ENCODE peak calls at places on chromosomes 11 and 22, in eight cellular contexts. M, C, L, T, N, V, P and E are unnamed samples. For H3K4me1, the result is how much of the 10 kb centered on the place peaks cover.

GRCh38 chr11:55707029-55707428 is 45.0 kb downstream of the OR4C6 start:
- DNase-seq in M (no peak), P (no peak), T (no peak), L (no peak), C (no peak), V (no peak), N (peak), E (no peak)

GRCh38 chr22:41793871-41794270 is 6.6 kb upstream of the CCDC134 start:
- DNase-seq in L (no peak), P (no peak), V (no peak), M (no peak), T (no peak), N (no peak), C (no peak), E (no peak)

GRCh38 chr11:103326070-103326794 is 217.0 kb downstream of the DYNC2H1 start:
- DNase-seq in V (peak), L (peak), P (no peak), M (no peak), T (no peak), C (no peak), N (peak), E (peak)

GRCh38 chr22:31148953-31149627 is 8.8 kb upstream of the PLA2G3 start:
- DNase-seq in T (peak), P (peak), N (peak), L (peak), M (peak), V (peak), C (peak), E (peak)

GRCh38 chr11:108498046-108498815 is at the start of gene POGLUT3:
- DNase-seq in M (peak), V (peak), L (peak), P (peak), C (peak), N (no peak), T (peak), E (peak)

GRCh38 chr11:117703209-117703608 is 93.8 kb downstream of the DSCAML1 start:
- DNase-seq in V (no peak), P (no peak), M (no peak), N (no peak), T (no peak), C (no peak), L (no peak), E (no peak)

GRCh38 chr11:118914178-118914918 is 11.4 kb downstream of the BCL9L start:
- DNase-seq in P (no peak), T (no peak), C (peak), N (peak), L (peak), M (peak), V (peak), E (peak)

GRCh38 chr22:46159212-46159611 is 8.9 kb downstream of the PPARA start:
- DNase-seq in V (no peak), N (no peak), T (no peak), C (no peak), L (no peak), P (no peak), M (no peak), E (no peak)

GRCh38 chr22:32808038-32808445 is 6.5 kb downstream of the TIMP3 start:
- DNase-seq in V (no peak), N (no peak), T (no peak), L (no peak), C (no peak), M (no peak), P (no peak), E (no peak)

GRCh38 chr22:44735518-44736428 is 16.6 kb upstream of the ARHGAP8 start:
- DNase-seq in M (peak), N (peak), V (peak), C (peak), T (peak), P (peak), L (peak), E (peak)

GRCh38 chr11:111602865-111603632 is 800 bp downstream of the SIK2 start:
- DNase-seq in M (no peak), P (peak), V (peak), N (peak), T (peak), C (no peak), L (peak), E (peak)

GRCh38 chr11:34407121-34407813 is 31.5 kb upstream of the CAT start:
- DNase-seq in N (no peak), T (no peak), L (no peak), P (no peak), M (no peak), V (no peak), C (no peak), E (peak)

GRCh38 chr22:41146573-41146972 is 54.2 kb downstream of the EP300 start:
- DNase-seq in V (no peak), P (no peak), L (no peak), N (no peak), M (no peak), T (no peak), C (no peak), E (no peak)

GRCh38 chr11:68911731-68912130 is 8.0 kb downstream of the IGHMBP2 start:
- DNase-seq in L (no peak), M (no peak), T (peak), N (no peak), P (peak), C (no peak), V (no peak), E (no peak)

GRCh38 chr22:42439821-42440674 is 7.8 kb upstream of the NFAM1 start:
- DNase-seq in V (no peak), C (peak), L (no peak), P (no peak), M (no peak), T (peak), N (peak), E (no peak)

GRCh38 chr11:122453586-122453985 is 201.9 kb upstream of the UBASH3B start:
- DNase-seq in L (no peak), V (no peak), C (no peak), T (no peak), M (no peak), N (no peak), P (no peak), E (no peak)

GRCh38 chr22:41305646-41306045 is 4.3 kb downstream of the ZC3H7B start:
- DNase-seq in T (no peak), P (no peak), V (no peak), C (no peak), N (no peak), L (no peak), M (no peak), E (no peak)

GRCh38 chr11:40328890-40329617 is 1130.4 kb downstream of the LRRC4C start:
- DNase-seq in P (peak), M (peak), L (no peak), V (peak), C (peak), N (no peak), T (peak), E (peak)

GRCh38 chr11:2782769-2783168 is 83.0 kb upstream of the KCNQ1OT1 start:
- DNase-seq in T (no peak), C (no peak), V (no peak), N (no peak), P (no peak), L (no peak), M (no peak), E (no peak)

GRCh38 chr22:20781272-20781990 is 7.5 kb downstream of the SERPIND1 start:
- DNase-seq in N (no peak), T (no peak), P (no peak), L (no peak), C (no peak), M (no peak), V (no peak), E (no peak)

GRCh38 chr11:19315511-19315910 is 74.8 kb upstream of the E2F8 start:
- DNase-seq in T (no peak), C (no peak), V (no peak), N (no peak), L (no peak), P (no peak), M (no peak), E (no peak)

GRCh38 chr22:46681010-46681409 is 57.0 kb downstream of the CERK start:
- DNase-seq in T (no peak), V (no peak), L (no peak), P (no peak), N (peak), C (no peak), M (no peak), E (no peak)

GRCh38 chr11:61787928-61788491 is 4.4 kb downstream of the TMEM258 start:
- DNase-seq in V (peak), T (no peak), M (no peak), N (peak), L (no peak), C (no peak), P (no peak), E (no peak)

GRCh38 chr11:109728056-109728455 is 306.1 kb downstream of the C11orf87 start:
- DNase-seq in C (no peak), P (no peak), M (no peak), L (no peak), N (no peak), V (no peak), T (no peak), E (peak)

GRCh38 chr11:898160-898517 is 12.5 kb downstream of the CHID1 start:
- DNase-seq in L (no peak), M (no peak), C (peak), V (no peak), P (no peak), N (no peak), T (no peak), E (no peak)

GRCh38 chr11:122653911-122654310 is 1.6 kb upstream of the UBASH3B start:
- DNase-seq in P (no peak), N (no peak), M (no peak), T (no peak), L (no peak), C (no peak), V (no peak), E (no peak)

GRCh38 chr22:25702046-25702445 is 39.9 kb upstream of the MYO18B start:
- DNase-seq in P (no peak), V (no peak), N (peak), M (no peak), L (no peak), C (no peak), T (no peak), E (no peak)

GRCh38 chr11:130427581-130428211 is 713 bp downstream of the ADAMTS8 start:
- DNase-seq in V (peak), C (no peak), N (no peak), P (peak), T (peak), M (peak), L (no peak), E (no peak)

GRCh38 chr11:110827276-110827675 is 115.0 kb upstream of the ARHGAP20 start:
- DNase-seq in V (no peak), N (no peak), M (no peak), P (no peak), L (no peak), C (no peak), T (no peak), E (no peak)

GRCh38 chr11:114284021-114284420 is 12.2 kb upstream of the NNMT start:
- DNase-seq in T (no peak), L (no peak), V (peak), C (peak), N (no peak), M (no peak), P (no peak), E (no peak)

GRCh38 chr22:49929553-49929979 is 11.1 kb downstream of the CRELD2 start:
- DNase-seq in C (peak), T (peak), V (peak), L (peak), N (peak), M (peak), P (peak), E (peak)
- H3K4me1 ChIP-seq in C (under half), T (under half), V (under half), L (under half), N (half or more), M (half or more), P (under half), E (under half)

GRCh38 chr11:120057028-120057330 is 80.9 kb downstream of the TRIM29 start:
- DNase-seq in L (no peak), M (no peak), P (no peak), T (no peak), N (no peak), V (no peak), C (no peak), E (no peak)

GRCh38 chr11:120055646-120056045 is 82.3 kb downstream of the TRIM29 start:
- DNase-seq in N (no peak), M (no peak), T (no peak), C (no peak), V (no peak), P (no peak), L (no peak), E (no peak)

GRCh38 chr11:120057595-120058581 is 80.0 kb downstream of the TRIM29 start:
- DNase-seq in L (no peak), C (no peak), M (no peak), T (no peak), P (no peak), V (peak), N (no peak), E (no peak)

GRCh38 chr11:120054753-120055045 is 83.2 kb downstream of the TRIM29 start:
- DNase-seq in M (no peak), V (no peak), L (no peak), P (no peak), N (no peak), T (no peak), C (no peak), E (no peak)

DNA sequence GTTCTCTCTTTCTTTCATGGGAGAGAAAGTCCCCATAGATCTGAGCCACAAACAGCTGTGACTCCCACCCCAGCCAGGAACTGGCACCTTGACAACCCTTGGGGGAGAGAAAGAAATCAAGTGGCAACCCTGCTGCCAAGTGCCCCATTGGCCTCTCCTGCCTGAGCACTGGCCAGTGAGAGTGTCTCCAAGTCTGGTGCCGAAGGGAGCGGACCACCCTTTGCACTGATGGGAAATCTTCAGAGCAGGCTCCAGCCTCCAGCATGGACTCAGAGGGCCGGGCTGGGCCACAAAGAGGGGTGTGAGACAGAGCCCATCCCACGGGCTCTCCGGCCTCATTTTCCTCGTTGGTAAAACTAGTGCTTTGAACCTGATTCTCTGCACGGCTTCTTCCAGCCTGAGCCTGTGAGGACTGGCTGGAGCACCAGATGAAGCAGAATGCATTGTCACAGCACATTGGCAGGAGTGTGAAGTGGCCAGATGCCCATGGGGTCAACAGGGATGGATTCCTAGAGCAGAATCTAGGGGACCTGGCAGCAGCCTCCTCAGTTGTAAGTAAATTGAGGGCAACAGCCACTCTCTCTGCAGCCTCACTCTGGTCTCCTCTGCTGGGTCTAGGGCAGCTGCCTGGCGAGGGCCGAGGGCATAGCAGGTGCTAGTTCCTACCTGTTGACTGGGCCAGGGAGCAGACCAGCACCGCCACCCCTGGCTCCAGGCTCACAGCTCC is 81.4 kb downstream of the TRIM29 start:
- DNase-seq in T (no peak), V (no peak), N (no peak), P (no peak), L (no peak), C (no peak), M (no peak), E (no peak)
- H3K4me1 ChIP-seq in T (under half), V (under half), N (under half), P (under half), L (under half), C (under half), M (under half), E (under half)

GRCh38 chr22:38775656-38776055 is 18.3 kb downstream of the DNAL4 start:
- DNase-seq in C (no peak), L (no peak), P (no peak), M (no peak), T (no peak), V (no peak), N (no peak), E (no peak)
- H3K4me1 ChIP-seq in C (under half), L (under half), P (under half), M (under half), T (under half), V (under half), N (under half), E (under half)

GRCh38 chr22:37502342-37503182 is 16.4 kb upstream of the MFNG start:
- DNase-seq in T (peak), N (no peak), M (no peak), C (peak), P (no peak), V (peak), L (peak), E (peak)
- H3K4me1 ChIP-seq in T (half or more), N (under half), M (half or more), C (under half), P (under half), V (under half), L (under half), E (under half)

DNA sequence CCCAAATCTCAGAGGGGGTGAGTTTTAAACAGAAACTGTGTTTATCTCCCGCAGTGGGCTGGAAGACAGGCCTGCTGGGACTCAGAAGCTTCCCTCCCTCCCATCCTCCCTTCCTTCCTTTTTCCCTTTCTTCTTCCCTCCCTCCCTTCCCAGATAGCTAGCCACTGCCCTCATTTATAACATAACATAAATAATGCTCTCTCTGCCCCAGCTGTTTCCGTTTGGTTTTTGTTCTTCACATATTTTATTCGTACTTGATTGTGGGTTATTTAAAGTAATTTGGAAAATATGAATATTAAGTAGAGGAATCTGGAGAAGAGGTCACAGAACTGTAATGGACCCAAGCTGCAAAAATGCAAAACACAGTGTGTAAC is 140.9 kb downstream of the TEAD1 start:
- DNase-seq in L (no peak), V (no peak), N (no peak), T (no peak), P (no peak), C (no peak), M (no peak), E (no peak)
- H3K4me1 ChIP-seq in L (under half), V (under half), N (under half), T (under half), P (half or more), C (under half), M (half or more), E (under half)

DNA sequence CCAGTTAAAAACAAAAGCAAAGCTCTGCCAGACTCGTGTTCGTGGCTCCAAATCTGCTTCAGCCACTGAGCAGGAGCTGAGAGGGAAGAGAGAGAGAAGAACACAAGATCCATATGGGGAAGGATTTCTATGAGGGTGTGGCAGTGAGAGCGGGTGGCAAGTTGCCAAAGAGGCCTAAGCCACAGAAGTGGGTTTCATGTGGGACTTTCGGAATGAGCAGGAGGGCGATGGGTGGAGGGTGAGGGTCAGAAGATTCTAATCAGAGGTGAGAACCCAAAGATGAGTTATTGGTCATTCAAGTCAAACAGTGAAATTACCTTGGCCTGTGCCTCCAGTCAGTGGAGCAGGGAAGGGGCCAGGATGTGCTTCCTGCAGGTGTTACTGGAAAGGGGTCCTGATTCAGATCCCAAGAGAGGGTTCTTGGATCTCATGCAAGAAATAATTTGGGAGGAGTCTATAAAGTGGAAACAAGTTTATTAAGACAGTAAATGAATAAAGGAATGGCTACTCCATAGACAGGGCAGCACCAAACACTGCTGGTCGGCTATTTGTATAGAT is 40.5 kb upstream of the TOP3B start:
- DNase-seq in C (no peak), N (no peak), M (no peak), T (no peak), L (no peak), P (no peak), V (no peak), E (no peak)
- H3K4me1 ChIP-seq in C (under half), N (half or more), M (under half), T (under half), L (under half), P (under half), V (under half), E (under half)

GRCh38 chr22:37897805-37898204 is 8.3 kb upstream of the MICALL1 start:
- DNase-seq in C (no peak), V (no peak), P (no peak), T (no peak), L (no peak), M (no peak), N (no peak), E (no peak)

GRCh38 chr22:37898441-37899181 is 7.5 kb upstream of the MICALL1 start:
- DNase-seq in M (no peak), V (no peak), T (peak), N (no peak), P (peak), C (peak), L (no peak), E (peak)

GRCh38 chr22:37894939-37895670 is 11.0 kb upstream of the MICALL1 start:
- DNase-seq in P (no peak), L (no peak), T (no peak), V (no peak), C (no peak), M (no peak), N (no peak), E (peak)

GRCh38 chr22:37896939-37897338 is 9.2 kb upstream of the MICALL1 start:
- DNase-seq in M (no peak), T (no peak), V (no peak), N (no peak), L (no peak), C (no peak), P (no peak), E (no peak)

DNA sequence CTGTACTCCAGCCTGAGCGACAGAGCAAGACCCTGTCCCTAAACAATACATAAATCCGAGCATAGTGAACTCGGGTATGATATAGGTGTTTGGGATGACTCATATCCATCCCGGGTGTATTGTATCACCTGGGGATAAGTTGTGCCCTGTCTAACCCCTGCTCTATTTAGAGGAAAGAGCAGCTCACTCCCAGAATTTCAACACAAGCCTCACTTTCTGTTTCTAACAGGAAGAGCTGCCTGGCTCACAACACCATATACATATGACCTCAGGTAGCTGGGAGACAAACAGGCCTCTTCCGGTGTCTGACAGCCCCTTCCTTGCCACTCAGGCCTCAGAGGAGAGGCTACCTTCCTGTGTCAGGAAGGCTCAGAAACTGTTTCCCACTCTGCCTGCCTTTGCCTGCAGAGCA is 9.9 kb upstream of the MICALL1 start:
- DNase-seq in L (peak), V (peak), N (peak), T (no peak), M (no peak), C (no peak), P (no peak), E (peak)
- H3K4me1 ChIP-seq in L (under half), V (under half), N (under half), T (half or more), M (under half), C (under half), P (half or more), E (half or more)